ENCODE peak calls at places on chromosomes 3 and 15, in nine cellular contexts. One of them, this sample, is unnamed.

GRCh38 chr3:102020670-102021069 is 171.4 kb downstream of the NFKBIZ start:
- DNase-seq in ascending aorta: no peak
- DNase-seq in lower lobe of right lung: no peak
- DNase-seq in upper lobe of right lung: no peak
- DNase-seq in SK-N-SH: no peak
- DNase-seq in AG09309: no peak
- DNase-seq in esophagus squamous epithelium: no peak
- DNase-seq in cardiac muscle cell: no peak
- DNase-seq in CD8-positive, alpha-beta T cell: no peak
- DNase-seq in this sample: no peak

GRCh38 chr15:63595066-63595465 is 2.1 kb upstream of the FBXL22 start:
- DNase-seq in SK-N-SH: no peak
- DNase-seq in CD8-positive, alpha-beta T cell: no peak
- DNase-seq in upper lobe of right lung: no peak
- DNase-seq in lower lobe of right lung: no peak
- DNase-seq in ascending aorta: no peak
- DNase-seq in esophagus squamous epithelium: no peak
- DNase-seq in cardiac muscle cell: no peak
- DNase-seq in AG09309: no peak
- DNase-seq in this sample: no peak

GRCh38 chr3:71317749-71318458 is 265.6 kb downstream of the FOXP1 start:
- DNase-seq in esophagus squamous epithelium: no peak
- DNase-seq in AG09309: no peak
- DNase-seq in CD8-positive, alpha-beta T cell: no peak
- DNase-seq in ascending aorta: no peak
- DNase-seq in cardiac muscle cell: no peak
- DNase-seq in SK-N-SH: no peak
- DNase-seq in lower lobe of right lung: no peak
- DNase-seq in upper lobe of right lung: no peak
- DNase-seq in this sample: no peak

GRCh38 chr15:85667491-85668424 is 127.0 kb downstream of the KLHL25 start:
- DNase-seq in SK-N-SH: no peak
- DNase-seq in lower lobe of right lung: no peak
- DNase-seq in upper lobe of right lung: no peak
- DNase-seq in ascending aorta: no peak
- DNase-seq in esophagus squamous epithelium: no peak
- DNase-seq in AG09309: peak; percentile 96
- DNase-seq in CD8-positive, alpha-beta T cell: peak; percentile 60
- DNase-seq in cardiac muscle cell: peak; percentile 99
- DNase-seq in this sample: no peak

GRCh38 chr15:91407237-91407889 is 307.3 kb downstream of the SV2B start:
- DNase-seq in lower lobe of right lung: no peak
- DNase-seq in AG09309: no peak
- DNase-seq in CD8-positive, alpha-beta T cell: no peak
- DNase-seq in upper lobe of right lung: no peak
- DNase-seq in esophagus squamous epithelium: no peak
- DNase-seq in ascending aorta: no peak
- DNase-seq in cardiac muscle cell: peak; percentile 41
- DNase-seq in SK-N-SH: no peak
- DNase-seq in this sample: no peak

GRCh38 chr3:114214542-114215341 is 22.6 kb downstream of the ZNF80 start:
- DNase-seq in AG09309: no peak
- DNase-seq in upper lobe of right lung: no peak
- DNase-seq in ascending aorta: no peak
- DNase-seq in CD8-positive, alpha-beta T cell: peak; percentile 47
- DNase-seq in SK-N-SH: no peak
- DNase-seq in cardiac muscle cell: no peak
- DNase-seq in lower lobe of right lung: no peak
- DNase-seq in esophagus squamous epithelium: no peak
- DNase-seq in this sample: no peak

GRCh38 chr3:126524429-126524988 is 554 bp downstream of the CHST13 start:
- DNase-seq in cardiac muscle cell: no peak
- DNase-seq in lower lobe of right lung: peak; percentile 62
- DNase-seq in AG09309: no peak
- DNase-seq in CD8-positive, alpha-beta T cell: no peak
- DNase-seq in esophagus squamous epithelium: no peak
- DNase-seq in ascending aorta: no peak
- DNase-seq in SK-N-SH: peak; percentile 86
- DNase-seq in upper lobe of right lung: peak; percentile 74
- DNase-seq in this sample: peak; percentile 43

GRCh38 chr3:34183581-34184313 is 385.3 kb downstream of the PDCD6IP start:
- DNase-seq in lower lobe of right lung: no peak
- DNase-seq in esophagus squamous epithelium: no peak
- DNase-seq in upper lobe of right lung: no peak
- DNase-seq in ascending aorta: no peak
- DNase-seq in AG09309: no peak
- DNase-seq in cardiac muscle cell: no peak
- DNase-seq in CD8-positive, alpha-beta T cell: no peak
- DNase-seq in SK-N-SH: no peak
- DNase-seq in this sample: no peak

GRCh38 chr3:44264146-44264545 is 22.5 kb downstream of the TOPAZ1 start:
- DNase-seq in CD8-positive, alpha-beta T cell: no peak
- DNase-seq in esophagus squamous epithelium: no peak
- DNase-seq in lower lobe of right lung: no peak
- DNase-seq in cardiac muscle cell: no peak
- DNase-seq in SK-N-SH: no peak
- DNase-seq in AG09309: no peak
- DNase-seq in ascending aorta: no peak
- DNase-seq in upper lobe of right lung: no peak
- DNase-seq in this sample: no peak

GRCh38 chr3:25582242-25582641 is 82.5 kb downstream of the TOP2B start:
- DNase-seq in ascending aorta: no peak
- DNase-seq in esophagus squamous epithelium: no peak
- DNase-seq in cardiac muscle cell: peak; percentile 46
- DNase-seq in upper lobe of right lung: no peak
- DNase-seq in AG09309: peak; percentile 48
- DNase-seq in CD8-positive, alpha-beta T cell: no peak
- DNase-seq in lower lobe of right lung: no peak
- DNase-seq in SK-N-SH: no peak
- DNase-seq in this sample: no peak

GRCh38 chr3:14621093-14621492 is 30.5 kb upstream of the CCDC174 start:
- DNase-seq in lower lobe of right lung: no peak
- DNase-seq in esophagus squamous epithelium: no peak
- DNase-seq in SK-N-SH: no peak
- DNase-seq in ascending aorta: no peak
- DNase-seq in AG09309: no peak
- DNase-seq in CD8-positive, alpha-beta T cell: no peak
- DNase-seq in cardiac muscle cell: no peak
- DNase-seq in upper lobe of right lung: no peak
- DNase-seq in this sample: no peak

GRCh38 chr15:79682285-79682684 is 214.5 kb downstream of the MTHFS start:
- DNase-seq in AG09309: peak; percentile 57
- DNase-seq in SK-N-SH: peak; percentile 27
- DNase-seq in ascending aorta: no peak
- DNase-seq in esophagus squamous epithelium: no peak
- DNase-seq in CD8-positive, alpha-beta T cell: no peak
- DNase-seq in upper lobe of right lung: no peak
- DNase-seq in cardiac muscle cell: peak; percentile 84
- DNase-seq in lower lobe of right lung: no peak
- DNase-seq in this sample: no peak

GRCh38 chr15:45399381-45400212 is 21.3 kb upstream of the GATM start:
- DNase-seq in ascending aorta: no peak
- DNase-seq in SK-N-SH: peak; percentile 42
- DNase-seq in esophagus squamous epithelium: no peak
- DNase-seq in upper lobe of right lung: no peak
- DNase-seq in AG09309: peak; percentile 25
- DNase-seq in CD8-positive, alpha-beta T cell: no peak
- DNase-seq in lower lobe of right lung: no peak
- DNase-seq in cardiac muscle cell: peak; percentile 74
- DNase-seq in this sample: no peak

GRCh38 chr3:55692958-55693558 is 206.0 kb upstream of the WNT5A start:
- DNase-seq in SK-N-SH: peak; percentile 29
- DNase-seq in ascending aorta: no peak
- DNase-seq in lower lobe of right lung: no peak
- DNase-seq in AG09309: no peak
- DNase-seq in cardiac muscle cell: peak; percentile 2
- DNase-seq in upper lobe of right lung: no peak
- DNase-seq in CD8-positive, alpha-beta T cell: no peak
- DNase-seq in esophagus squamous epithelium: no peak
- DNase-seq in this sample: no peak

DNA sequence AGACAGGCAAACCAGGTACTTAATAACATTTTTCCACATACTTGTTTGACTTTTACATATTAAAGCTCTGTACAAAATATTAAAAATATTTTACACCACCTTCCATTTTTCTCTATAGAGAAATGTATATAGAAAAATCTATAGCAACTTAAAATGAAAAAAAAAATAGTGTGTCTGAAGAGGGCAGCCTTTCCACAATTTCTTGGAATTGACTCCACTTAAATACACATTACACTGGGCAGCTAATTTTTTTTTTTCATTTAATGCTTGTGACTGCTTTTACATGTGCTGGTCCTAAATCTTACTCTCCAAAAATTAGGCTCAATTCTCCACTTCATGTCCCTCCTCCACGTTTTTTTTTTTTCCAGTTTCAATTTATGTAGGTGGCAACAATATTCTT is 427.0 kb upstream of the RBMS3 start:
- DNase-seq in upper lobe of right lung: no peak
- DNase-seq in AG09309: no peak
- DNase-seq in cardiac muscle cell: peak; percentile 55
- DNase-seq in CD8-positive, alpha-beta T cell: no peak
- DNase-seq in ascending aorta: no peak
- DNase-seq in lower lobe of right lung: no peak
- DNase-seq in esophagus squamous epithelium: no peak
- DNase-seq in SK-N-SH: no peak
- DNase-seq in this sample: no peak
- TF ChIP-seq CTCF in upper lobe of right lung: no peak
- TF ChIP-seq CTCF in AG09309: peak; percentile 4
- TF ChIP-seq CTCF in cardiac muscle cell: no peak
- TF ChIP-seq CTCF in CD8-positive, alpha-beta T cell: no peak
- TF ChIP-seq CTCF in ascending aorta: no peak
- TF ChIP-seq CTCF in lower lobe of right lung: no peak
- TF ChIP-seq CTCF in esophagus squamous epithelium: no peak
- TF ChIP-seq CTCF in SK-N-SH: peak; percentile 51
- TF ChIP-seq CTCF in this sample: no peak

GRCh38 chr15:31392761-31393401 is 66.2 kb downstream of the KLF13 start:
- DNase-seq in upper lobe of right lung: no peak
- DNase-seq in esophagus squamous epithelium: no peak
- DNase-seq in cardiac muscle cell: peak; percentile 56
- DNase-seq in SK-N-SH: no peak
- DNase-seq in lower lobe of right lung: no peak
- DNase-seq in AG09309: no peak
- DNase-seq in ascending aorta: no peak
- DNase-seq in CD8-positive, alpha-beta T cell: no peak
- DNase-seq in this sample: no peak

GRCh38 chr15:31390029-31390428 is 63.4 kb downstream of the KLF13 start:
- DNase-seq in ascending aorta: no peak
- DNase-seq in upper lobe of right lung: no peak
- DNase-seq in esophagus squamous epithelium: no peak
- DNase-seq in cardiac muscle cell: no peak
- DNase-seq in AG09309: no peak
- DNase-seq in CD8-positive, alpha-beta T cell: no peak
- DNase-seq in SK-N-SH: no peak
- DNase-seq in lower lobe of right lung: no peak
- DNase-seq in this sample: no peak

GRCh38 chr15:31393441-31394091 is 66.9 kb downstream of the KLF13 start:
- DNase-seq in lower lobe of right lung: no peak
- DNase-seq in CD8-positive, alpha-beta T cell: no peak
- DNase-seq in upper lobe of right lung: no peak
- DNase-seq in AG09309: no peak
- DNase-seq in ascending aorta: no peak
- DNase-seq in cardiac muscle cell: no peak
- DNase-seq in esophagus squamous epithelium: no peak
- DNase-seq in SK-N-SH: no peak
- DNase-seq in this sample: no peak

GRCh38 chr15:31390777-31391486 is 64.3 kb downstream of the KLF13 start:
- DNase-seq in AG09309: no peak
- DNase-seq in lower lobe of right lung: no peak
- DNase-seq in cardiac muscle cell: no peak
- DNase-seq in ascending aorta: no peak
- DNase-seq in SK-N-SH: no peak
- DNase-seq in esophagus squamous epithelium: no peak
- DNase-seq in upper lobe of right lung: no peak
- DNase-seq in CD8-positive, alpha-beta T cell: no peak
- DNase-seq in this sample: no peak

DNA sequence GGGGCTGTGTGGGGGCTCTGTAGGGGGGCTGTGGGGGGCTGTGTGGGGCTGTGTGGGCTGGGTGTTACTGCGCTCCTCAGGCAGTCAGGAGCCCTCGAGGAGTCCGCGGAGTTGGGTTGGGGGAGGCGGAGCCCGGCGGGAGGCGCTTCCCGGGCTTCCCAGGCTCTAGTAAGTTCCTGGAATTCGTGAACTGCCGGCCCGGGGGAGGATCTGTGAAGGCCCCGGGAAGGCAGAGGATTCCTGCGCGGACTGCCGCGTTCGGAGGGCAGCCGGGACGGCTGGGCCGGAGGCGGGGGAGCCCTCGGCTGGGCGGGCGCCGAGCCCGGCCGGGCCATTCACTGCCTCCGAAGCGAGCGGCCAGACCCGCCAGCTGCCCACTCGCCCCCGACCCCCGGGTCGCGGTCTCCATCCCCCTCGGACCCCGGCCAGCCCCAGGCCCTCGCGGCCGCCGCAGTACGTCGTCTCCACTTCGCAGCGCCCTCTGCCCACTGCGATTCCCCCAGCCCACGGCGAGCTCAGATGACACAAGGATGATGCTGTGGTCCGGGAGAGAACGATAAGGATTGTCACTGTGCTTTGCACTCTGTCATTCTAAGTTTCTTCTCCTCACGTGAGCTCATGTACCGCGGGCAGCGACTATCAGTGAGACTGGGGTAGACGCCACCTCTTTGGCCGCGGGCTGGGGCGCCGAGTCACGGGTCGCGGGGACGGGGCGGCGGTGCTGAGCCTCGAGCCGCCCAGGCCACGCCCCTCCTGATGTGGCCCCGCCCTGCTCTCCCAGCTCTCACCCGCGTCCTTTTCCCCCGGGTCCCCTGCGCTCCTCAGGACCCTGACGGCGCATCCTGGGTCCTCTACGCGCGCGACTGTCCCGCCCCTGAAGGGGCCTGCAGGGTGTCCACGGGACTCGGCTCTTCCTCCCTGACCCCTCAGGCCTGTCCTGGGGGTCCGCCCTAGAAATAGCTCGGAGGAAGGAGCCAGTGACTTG is 65.3 kb downstream of the KLF13 start:
- DNase-seq in ascending aorta: peak; percentile 67
- DNase-seq in SK-N-SH: peak; percentile 90
- DNase-seq in cardiac muscle cell: peak; percentile 94
- DNase-seq in esophagus squamous epithelium: peak; percentile 36
- DNase-seq in lower lobe of right lung: peak; percentile 91
- DNase-seq in CD8-positive, alpha-beta T cell: peak; percentile 86
- DNase-seq in upper lobe of right lung: peak; percentile 95
- DNase-seq in AG09309: peak; percentile 27
- DNase-seq in this sample: peak; percentile 40
- TF ChIP-seq CTCF in ascending aorta: no peak
- TF ChIP-seq CTCF in SK-N-SH: peak; percentile 17
- TF ChIP-seq CTCF in cardiac muscle cell: no peak
- TF ChIP-seq CTCF in esophagus squamous epithelium: no peak
- TF ChIP-seq CTCF in lower lobe of right lung: no peak
- TF ChIP-seq CTCF in CD8-positive, alpha-beta T cell: no peak
- TF ChIP-seq CTCF in upper lobe of right lung: no peak
- TF ChIP-seq CTCF in AG09309: no peak
- TF ChIP-seq CTCF in this sample: no peak

GRCh38 chr3:12541625-12542024 is 3.7 kb downstream of the MKRN2OS start:
- DNase-seq in upper lobe of right lung: no peak
- DNase-seq in CD8-positive, alpha-beta T cell: no peak
- DNase-seq in AG09309: no peak
- DNase-seq in esophagus squamous epithelium: no peak
- DNase-seq in cardiac muscle cell: no peak
- DNase-seq in ascending aorta: no peak
- DNase-seq in SK-N-SH: peak; percentile 18
- DNase-seq in lower lobe of right lung: no peak
- DNase-seq in this sample: no peak
- TF ChIP-seq CTCF in upper lobe of right lung: no peak
- TF ChIP-seq CTCF in CD8-positive, alpha-beta T cell: no peak
- TF ChIP-seq CTCF in AG09309: peak; percentile 38
- TF ChIP-seq CTCF in esophagus squamous epithelium: no peak
- TF ChIP-seq CTCF in cardiac muscle cell: peak; percentile 20
- TF ChIP-seq CTCF in ascending aorta: peak; percentile 36
- TF ChIP-seq CTCF in SK-N-SH: peak; percentile 23
- TF ChIP-seq CTCF in lower lobe of right lung: no peak
- TF ChIP-seq CTCF in this sample: peak; percentile 52

GRCh38 chr3:170052398-170052797 is 14.6 kb downstream of the GPR160 start:
- DNase-seq in upper lobe of right lung: no peak
- DNase-seq in AG09309: no peak
- DNase-seq in ascending aorta: no peak
- DNase-seq in lower lobe of right lung: no peak
- DNase-seq in SK-N-SH: no peak
- DNase-seq in esophagus squamous epithelium: no peak
- DNase-seq in CD8-positive, alpha-beta T cell: no peak
- DNase-seq in cardiac muscle cell: no peak
- DNase-seq in this sample: no peak
- TF ChIP-seq CTCF in upper lobe of right lung: no peak
- TF ChIP-seq CTCF in AG09309: no peak
- TF ChIP-seq CTCF in ascending aorta: no peak
- TF ChIP-seq CTCF in lower lobe of right lung: no peak
- TF ChIP-seq CTCF in SK-N-SH: no peak
- TF ChIP-seq CTCF in esophagus squamous epithelium: no peak
- TF ChIP-seq CTCF in CD8-positive, alpha-beta T cell: no peak
- TF ChIP-seq CTCF in cardiac muscle cell: no peak
- TF ChIP-seq CTCF in this sample: no peak

This sample was measured in progenitor cell of endocrine pancreas.